ENCODE peak calls at places on chromosome 1, in four cellular contexts. One of them, this sample, is unnamed.

GRCh38 chr1:181405584-181405983 is 77.7 kb upstream of the CACNA1E start:
- DNase-seq in SK-N-SH: no peak
- DNase-seq in GM12892: no peak
- DNase-seq in K562: no peak
- DNase-seq in this sample: no peak

GRCh38 chr1:220498188-220498587 is 29.7 kb upstream of the MARK1 start:
- DNase-seq in SK-N-SH: no peak
- DNase-seq in GM12892: no peak
- DNase-seq in K562: no peak
- DNase-seq in this sample: no peak

GRCh38 chr1:9753121-9753531 is 70.6 kb downstream of the CLSTN1 start:
- DNase-seq in SK-N-SH: no peak
- DNase-seq in GM12892: no peak
- DNase-seq in K562: peak; percentile 30
- DNase-seq in this sample: no peak

GRCh38 chr1:184935919-184936798 is 38.1 kb downstream of the NIBAN1 start:
- DNase-seq in SK-N-SH: no peak
- DNase-seq in GM12892: no peak
- DNase-seq in K562: no peak
- DNase-seq in this sample: no peak

GRCh38 chr1:54464477-54465146 is 58.4 kb upstream of the SSBP3 start:
- DNase-seq in SK-N-SH: peak; percentile 32
- DNase-seq in GM12892: no peak
- DNase-seq in K562: peak; percentile 88
- DNase-seq in this sample: no peak

GRCh38 chr1:64686828-64687724 is 57.8 kb upstream of the RAVER2 start:
- DNase-seq in SK-N-SH: peak; percentile 49
- DNase-seq in GM12892: peak; percentile 8
- DNase-seq in K562: peak; percentile 57
- DNase-seq in this sample: peak; percentile 21

GRCh38 chr1:188463919-188464318 is 1635.2 kb downstream of the PLA2G4A start:
- DNase-seq in SK-N-SH: no peak
- DNase-seq in GM12892: no peak
- DNase-seq in K562: no peak
- DNase-seq in this sample: no peak

GRCh38 chr1:1438531-1439381 is 3.3 kb downstream of the VWA1 start:
- DNase-seq in SK-N-SH: peak; percentile 32
- DNase-seq in GM12892: no peak
- DNase-seq in K562: no peak
- DNase-seq in this sample: no peak

GRCh38 chr1:29121951-29122661 is 1.6 kb downstream of the TMEM200B start:
- DNase-seq in SK-N-SH: peak; percentile 79
- DNase-seq in GM12892: no peak
- DNase-seq in K562: no peak
- DNase-seq in this sample: no peak

GRCh38 chr1:185696419-185697150 is 37.6 kb upstream of the HMCN1 start:
- DNase-seq in SK-N-SH: no peak
- DNase-seq in GM12892: no peak
- DNase-seq in K562: no peak
- DNase-seq in this sample: no peak

GRCh38 chr1:155961937-155962336 is 16.4 kb downstream of the ARHGEF2 start:
- DNase-seq in SK-N-SH: no peak
- DNase-seq in GM12892: no peak
- DNase-seq in K562: no peak
- DNase-seq in this sample: no peak

GRCh38 chr1:99731384-99731783 is 35.1 kb downstream of the FRRS1 start:
- DNase-seq in SK-N-SH: no peak
- DNase-seq in GM12892: no peak
- DNase-seq in K562: no peak
- DNase-seq in this sample: no peak

GRCh38 chr1:84170171-84170570 is 26.1 kb downstream of the PRKACB start:
- DNase-seq in SK-N-SH: no peak
- DNase-seq in GM12892: no peak
- DNase-seq in K562: no peak
- DNase-seq in this sample: no peak

GRCh38 chr1:66775646-66776045 is 23.4 kb downstream of the DYNLT5 start:
- DNase-seq in SK-N-SH: no peak
- DNase-seq in GM12892: no peak
- DNase-seq in K562: no peak
- DNase-seq in this sample: no peak

GRCh38 chr1:202964755-202965440 is 2.2 kb downstream of the CYB5R1 start:
- DNase-seq in SK-N-SH: no peak
- DNase-seq in GM12892: no peak
- DNase-seq in K562: no peak
- DNase-seq in this sample: no peak

GRCh38 chr1:176820292-176821056 is 344.0 kb downstream of the ASTN1 start:
- DNase-seq in SK-N-SH: no peak
- DNase-seq in GM12892: no peak
- DNase-seq in K562: no peak
- DNase-seq in this sample: no peak

GRCh38 chr1:54190526-54190925 is 9.3 kb downstream of the CYB5RL start:
- DNase-seq in SK-N-SH: no peak
- DNase-seq in GM12892: no peak
- DNase-seq in K562: no peak
- DNase-seq in this sample: no peak

GRCh38 chr1:205678286-205679111 is 1.8 kb downstream of the SLC45A3 start:
- DNase-seq in SK-N-SH: no peak
- DNase-seq in GM12892: no peak
- DNase-seq in K562: peak; percentile 92
- DNase-seq in this sample: no peak

GRCh38 chr1:116405241-116406135 is 32.4 kb downstream of the ATP1A1 start:
- DNase-seq in SK-N-SH: no peak
- DNase-seq in GM12892: no peak
- DNase-seq in K562: no peak
- DNase-seq in this sample: no peak

GRCh38 chr1:229388876-229389580 is 44.9 kb downstream of the ACTA1 start:
- DNase-seq in SK-N-SH: no peak
- DNase-seq in GM12892: no peak
- DNase-seq in K562: no peak
- DNase-seq in this sample: no peak

GRCh38 chr1:220272841-220273090 is 513 bp upstream of the RAB3GAP2 start:
- DNase-seq in SK-N-SH: no peak
- DNase-seq in GM12892: no peak
- DNase-seq in K562: no peak
- DNase-seq in this sample: no peak

GRCh38 chr1:232620356-232620841 is 9.5 kb downstream of the SIPA1L2 start:
- DNase-seq in SK-N-SH: peak; percentile 71
- DNase-seq in GM12892: no peak
- DNase-seq in K562: no peak
- DNase-seq in this sample: no peak

GRCh38 chr1:54372978-54373377 is 33.2 kb downstream of the SSBP3 start:
- DNase-seq in SK-N-SH: no peak
- DNase-seq in GM12892: peak; percentile 29
- DNase-seq in K562: no peak
- DNase-seq in this sample: peak; percentile 33

GRCh38 chr1:162151900-162152829 is 82.7 kb downstream of the NOS1AP start:
- DNase-seq in SK-N-SH: no peak
- DNase-seq in GM12892: no peak
- DNase-seq in K562: no peak
- DNase-seq in this sample: no peak

GRCh38 chr1:76635784-76636183 is 231.5 kb upstream of the ST6GALNAC5 start:
- DNase-seq in SK-N-SH: no peak
- DNase-seq in GM12892: no peak
- DNase-seq in K562: no peak
- DNase-seq in this sample: no peak

GRCh38 chr1:87358219-87358618 is 29.5 kb downstream of the LMO4 start:
- DNase-seq in SK-N-SH: no peak
- DNase-seq in GM12892: no peak
- DNase-seq in K562: no peak
- DNase-seq in this sample: no peak

GRCh38 chr1:32540589-32540988 is 1.4 kb downstream of the ZBTB8A start:
- DNase-seq in SK-N-SH: peak; percentile 38
- DNase-seq in GM12892: no peak
- DNase-seq in K562: peak; percentile 30
- DNase-seq in this sample: no peak

GRCh38 chr1:7389786-7390603 is 381.1 kb upstream of the VAMP3 start:
- DNase-seq in SK-N-SH: peak; percentile 22
- DNase-seq in GM12892: no peak
- DNase-seq in K562: no peak
- DNase-seq in this sample: no peak

GRCh38 chr1:7388141-7388487 is 383.0 kb upstream of the VAMP3 start:
- DNase-seq in SK-N-SH: peak; percentile 37
- DNase-seq in GM12892: no peak
- DNase-seq in K562: no peak
- DNase-seq in this sample: no peak

GRCh38 chr1:7389201-7389785 is 381.8 kb upstream of the VAMP3 start:
- DNase-seq in SK-N-SH: peak; percentile 60
- DNase-seq in GM12892: no peak
- DNase-seq in K562: no peak
- DNase-seq in this sample: no peak

GRCh38 chr1:7387053-7387861 is 383.8 kb upstream of the VAMP3 start:
- DNase-seq in SK-N-SH: peak; percentile 51
- DNase-seq in GM12892: no peak
- DNase-seq in K562: no peak
- DNase-seq in this sample: no peak

DNA sequence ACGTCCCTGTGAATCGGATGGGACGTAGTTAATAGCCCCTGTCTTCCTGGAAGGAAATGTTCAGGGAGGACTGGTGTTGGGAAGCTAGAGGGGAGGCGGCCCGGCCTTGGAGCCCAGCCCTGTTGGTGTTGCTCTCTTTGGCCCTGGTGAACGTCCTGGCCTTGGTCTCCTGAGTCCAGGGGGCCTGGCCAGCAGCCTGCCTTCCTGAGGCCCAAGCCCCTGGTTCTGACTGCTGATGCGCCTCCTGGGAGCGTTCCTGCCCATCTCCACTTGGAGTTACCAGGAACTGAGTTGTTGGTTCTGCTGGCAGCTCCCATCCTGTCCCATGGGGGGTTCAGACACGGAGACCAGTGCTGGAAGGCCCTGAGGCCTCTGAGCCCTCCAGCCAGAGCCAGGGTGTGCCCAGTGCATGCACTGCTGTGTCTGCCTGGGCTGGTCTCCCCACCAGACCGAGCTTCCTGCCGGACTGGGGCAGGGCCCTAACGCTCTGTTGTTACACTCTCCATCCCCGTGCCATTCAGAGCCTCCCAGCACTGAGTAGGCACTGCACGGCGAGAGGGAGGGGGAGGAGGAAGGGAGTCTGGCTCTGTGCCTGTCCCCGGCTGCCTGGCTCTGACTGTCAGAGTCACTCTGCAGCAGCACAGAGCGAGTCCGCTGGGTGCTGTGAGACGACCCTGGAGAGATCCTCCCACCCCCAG is 382.5 kb upstream of the VAMP3 start:
- DNase-seq in SK-N-SH: peak; percentile 66
- DNase-seq in GM12892: no peak
- DNase-seq in K562: no peak
- DNase-seq in this sample: no peak
- TF ChIP-seq TAF1 in SK-N-SH: no peak
- TF ChIP-seq TAF1 in GM12892: no peak
- TF ChIP-seq TAF1 in K562: no peak
- TF ChIP-seq TAF1 in this sample: no peak

DNA sequence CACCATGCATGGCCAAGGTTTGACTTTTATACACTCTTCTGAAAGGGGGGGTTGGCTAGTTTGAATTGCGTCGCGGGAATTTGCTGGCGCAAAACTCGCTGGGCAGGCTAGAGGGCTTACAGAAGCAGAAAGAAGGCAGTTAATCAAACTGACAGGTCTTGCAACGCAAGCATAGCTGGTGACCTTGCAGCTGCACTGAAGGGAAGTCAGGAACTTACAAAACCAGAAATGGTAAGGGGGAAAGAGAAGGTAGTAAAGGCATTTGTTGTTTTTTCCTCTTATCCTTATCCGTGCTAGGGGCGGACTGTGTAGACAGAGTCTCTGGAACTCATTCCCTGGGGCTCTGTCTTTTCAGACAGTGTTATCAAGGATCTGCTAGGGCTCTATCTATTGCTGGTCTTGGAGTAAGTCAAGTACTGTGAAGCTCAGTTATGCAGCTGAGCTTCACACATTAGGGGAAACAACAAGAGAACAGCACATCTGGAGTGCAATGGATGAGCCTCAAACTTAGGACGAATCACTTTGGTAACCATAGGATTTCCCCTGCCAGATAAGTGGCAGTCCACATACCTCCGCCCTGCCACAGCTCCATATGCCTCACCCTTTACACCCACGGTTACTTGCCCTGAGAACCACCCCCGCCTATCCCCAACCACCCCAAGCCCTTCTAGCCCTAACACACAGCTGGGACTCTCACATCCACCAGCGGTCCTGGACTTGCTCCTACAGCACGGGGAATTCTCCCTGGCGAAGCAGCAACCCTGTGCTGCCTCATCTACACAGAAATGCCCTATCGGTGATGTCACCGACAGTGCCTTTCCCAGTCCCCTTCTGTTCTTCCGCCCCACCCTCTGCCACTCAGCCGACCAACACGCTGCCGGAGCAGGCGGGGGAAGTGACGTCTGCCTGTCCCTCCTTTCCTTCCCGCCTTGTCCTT is 251.4 kb downstream of the FAM72C start:
- DNase-seq in SK-N-SH: no peak
- DNase-seq in GM12892: no peak
- DNase-seq in K562: peak; percentile 54
- DNase-seq in this sample: no peak
- TF ChIP-seq TAF1 in SK-N-SH: no peak
- TF ChIP-seq TAF1 in GM12892: no peak
- TF ChIP-seq TAF1 in K562: no peak
- TF ChIP-seq TAF1 in this sample: no peak

GRCh38 chr1:24057171-24057570 is 54.8 kb downstream of the MYOM3 start:
- DNase-seq in SK-N-SH: no peak
- DNase-seq in GM12892: no peak
- DNase-seq in K562: no peak
- DNase-seq in this sample: no peak

GRCh38 chr1:24055681-24056080 is 56.3 kb downstream of the MYOM3 start:
- DNase-seq in SK-N-SH: no peak
- DNase-seq in GM12892: no peak
- DNase-seq in K562: no peak
- DNase-seq in this sample: no peak

GRCh38 chr1:24058671-24059455 is 53.1 kb downstream of the MYOM3 start:
- DNase-seq in SK-N-SH: no peak
- DNase-seq in GM12892: no peak
- DNase-seq in K562: no peak
- DNase-seq in this sample: no peak

GRCh38 chr1:24062221-24062620 is 49.7 kb downstream of the MYOM3 start:
- DNase-seq in SK-N-SH: no peak
- DNase-seq in GM12892: no peak
- DNase-seq in K562: no peak
- DNase-seq in this sample: no peak

GRCh38 chr1:24060482-24060881 is 51.5 kb downstream of the MYOM3 start:
- DNase-seq in SK-N-SH: no peak
- DNase-seq in GM12892: no peak
- DNase-seq in K562: no peak
- DNase-seq in this sample: no peak
- TF ChIP-seq TAF1 in SK-N-SH: no peak
- TF ChIP-seq TAF1 in GM12892: no peak
- TF ChIP-seq TAF1 in K562: no peak
- TF ChIP-seq TAF1 in this sample: no peak

GRCh38 chr1:4660917-4661594 is 6.6 kb downstream of the AJAP1 start:
- DNase-seq in SK-N-SH: no peak
- DNase-seq in GM12892: no peak
- DNase-seq in K562: no peak
- DNase-seq in this sample: no peak

GRCh38 chr1:4662723-4663122 is 8.3 kb downstream of the AJAP1 start:
- DNase-seq in SK-N-SH: no peak
- DNase-seq in GM12892: no peak
- DNase-seq in K562: no peak
- DNase-seq in this sample: no peak

GRCh38 chr1:4659247-4659646 is 4.8 kb downstream of the AJAP1 start:
- DNase-seq in SK-N-SH: no peak
- DNase-seq in GM12892: no peak
- DNase-seq in K562: no peak
- DNase-seq in this sample: no peak

GRCh38 chr1:4664095-4664494 is 9.7 kb downstream of the AJAP1 start:
- DNase-seq in SK-N-SH: no peak
- DNase-seq in GM12892: no peak
- DNase-seq in K562: no peak
- DNase-seq in this sample: no peak

GRCh38 chr1:4661595-4661917 is 7.1 kb downstream of the AJAP1 start:
- DNase-seq in SK-N-SH: no peak
- DNase-seq in GM12892: no peak
- DNase-seq in K562: no peak
- DNase-seq in this sample: no peak
- TF ChIP-seq TAF1 in SK-N-SH: no peak
- TF ChIP-seq TAF1 in GM12892: no peak
- TF ChIP-seq TAF1 in K562: no peak
- TF ChIP-seq TAF1 in this sample: no peak

This sample was measured in GM12891.